ENCODE peak calls at places on chromosomes 7 and 10, in nine cellular contexts. One of them, this sample, is unnamed.
A peak's percentile ranks its signal among the peaks of the same experiment; 100 is the strongest.

GRCh38 chr10:67098460-67098859 is 172.6 kb downstream of the LRRTM3 start:
- DNase-seq in NCI-H1105 treated with DMSO at 0.1 percent for 48 hours: no peak
- DNase-seq in hypothalamus: no peak
- DNase-seq in central memory CD8-positive, alpha-beta T cell: no peak
- DNase-seq in coronary artery: no peak
- DNase-seq in stimulated activated CD8-positive, alpha-beta memory T cell treated with anti-CD3 and anti-CD28 coated beads, Interleukin-4, amount 100 ng/mL, for 4 hours: no peak
- DNase-seq in NCI-H446 treated with DMSO at 0.1 percent for 48 hours: no peak
- DNase-seq in choroid plexus epithelial cell: no peak
- DNase-seq in spleen: no peak
- DNase-seq in this sample: no peak

GRCh38 chr7:131149429-131149774 is 178.3 kb upstream of the MKLN1 start:
- DNase-seq in NCI-H1105 treated with DMSO at 0.1 percent for 48 hours: no peak
- DNase-seq in NCI-H446 treated with DMSO at 0.1 percent for 48 hours: no peak
- DNase-seq in choroid plexus epithelial cell: no peak
- DNase-seq in hypothalamus: no peak
- DNase-seq in central memory CD8-positive, alpha-beta T cell: no peak
- DNase-seq in spleen: no peak
- DNase-seq in stimulated activated CD8-positive, alpha-beta memory T cell treated with anti-CD3 and anti-CD28 coated beads, Interleukin-4, amount 100 ng/mL, for 4 hours: no peak
- DNase-seq in coronary artery: no peak
- DNase-seq in this sample: no peak

GRCh38 chr10:131737543-131738395 is 163.0 kb upstream of the PPP2R2D start:
- DNase-seq in choroid plexus epithelial cell: no peak
- DNase-seq in coronary artery: no peak
- DNase-seq in NCI-H446 treated with DMSO at 0.1 percent for 48 hours: no peak
- DNase-seq in spleen: peak; percentile 63
- DNase-seq in NCI-H1105 treated with DMSO at 0.1 percent for 48 hours: no peak
- DNase-seq in stimulated activated CD8-positive, alpha-beta memory T cell treated with anti-CD3 and anti-CD28 coated beads, Interleukin-4, amount 100 ng/mL, for 4 hours: no peak
- DNase-seq in hypothalamus: no peak
- DNase-seq in central memory CD8-positive, alpha-beta T cell: no peak
- DNase-seq in this sample: no peak

GRCh38 chr7:108200326-108200725 is 70.2 kb upstream of the LAMB4 start:
- DNase-seq in central memory CD8-positive, alpha-beta T cell: no peak
- DNase-seq in coronary artery: no peak
- DNase-seq in choroid plexus epithelial cell: no peak
- DNase-seq in hypothalamus: no peak
- DNase-seq in NCI-H446 treated with DMSO at 0.1 percent for 48 hours: no peak
- DNase-seq in stimulated activated CD8-positive, alpha-beta memory T cell treated with anti-CD3 and anti-CD28 coated beads, Interleukin-4, amount 100 ng/mL, for 4 hours: no peak
- DNase-seq in NCI-H1105 treated with DMSO at 0.1 percent for 48 hours: no peak
- DNase-seq in spleen: no peak
- DNase-seq in this sample: no peak

GRCh38 chr7:28729685-28730084 is 228.4 kb downstream of the TRIL start:
- DNase-seq in hypothalamus: no peak
- DNase-seq in coronary artery: no peak
- DNase-seq in NCI-H1105 treated with DMSO at 0.1 percent for 48 hours: no peak
- DNase-seq in choroid plexus epithelial cell: peak; percentile 52
- DNase-seq in spleen: no peak
- DNase-seq in stimulated activated CD8-positive, alpha-beta memory T cell treated with anti-CD3 and anti-CD28 coated beads, Interleukin-4, amount 100 ng/mL, for 4 hours: no peak
- DNase-seq in central memory CD8-positive, alpha-beta T cell: no peak
- DNase-seq in NCI-H446 treated with DMSO at 0.1 percent for 48 hours: no peak
- DNase-seq in this sample: no peak

GRCh38 chr7:69018200-69018599 is 580.1 kb upstream of the AUTS2 start:
- DNase-seq in choroid plexus epithelial cell: peak; percentile 5
- DNase-seq in central memory CD8-positive, alpha-beta T cell: no peak
- DNase-seq in spleen: no peak
- DNase-seq in stimulated activated CD8-positive, alpha-beta memory T cell treated with anti-CD3 and anti-CD28 coated beads, Interleukin-4, amount 100 ng/mL, for 4 hours: no peak
- DNase-seq in NCI-H446 treated with DMSO at 0.1 percent for 48 hours: no peak
- DNase-seq in NCI-H1105 treated with DMSO at 0.1 percent for 48 hours: no peak
- DNase-seq in coronary artery: no peak
- DNase-seq in hypothalamus: no peak
- DNase-seq in this sample: no peak

GRCh38 chr10:76433161-76434005 is 1002.0 kb downstream of the LRMDA start:
- DNase-seq in NCI-H446 treated with DMSO at 0.1 percent for 48 hours: no peak
- DNase-seq in coronary artery: no peak
- DNase-seq in hypothalamus: no peak
- DNase-seq in choroid plexus epithelial cell: no peak
- DNase-seq in NCI-H1105 treated with DMSO at 0.1 percent for 48 hours: peak; percentile 94
- DNase-seq in spleen: no peak
- DNase-seq in stimulated activated CD8-positive, alpha-beta memory T cell treated with anti-CD3 and anti-CD28 coated beads, Interleukin-4, amount 100 ng/mL, for 4 hours: no peak
- DNase-seq in central memory CD8-positive, alpha-beta T cell: no peak
- DNase-seq in this sample: no peak

GRCh38 chr7:151015967-151016366 is 8.3 kb downstream of the ATG9B start:
- DNase-seq in NCI-H1105 treated with DMSO at 0.1 percent for 48 hours: no peak
- DNase-seq in hypothalamus: no peak
- DNase-seq in coronary artery: no peak
- DNase-seq in stimulated activated CD8-positive, alpha-beta memory T cell treated with anti-CD3 and anti-CD28 coated beads, Interleukin-4, amount 100 ng/mL, for 4 hours: no peak
- DNase-seq in central memory CD8-positive, alpha-beta T cell: no peak
- DNase-seq in choroid plexus epithelial cell: no peak
- DNase-seq in NCI-H446 treated with DMSO at 0.1 percent for 48 hours: no peak
- DNase-seq in spleen: no peak
- DNase-seq in this sample: no peak

GRCh38 chr10:98404571-98405396 is 10.2 kb downstream of the PYROXD2 start:
- DNase-seq in central memory CD8-positive, alpha-beta T cell: no peak
- DNase-seq in NCI-H446 treated with DMSO at 0.1 percent for 48 hours: no peak
- DNase-seq in NCI-H1105 treated with DMSO at 0.1 percent for 48 hours: no peak
- DNase-seq in stimulated activated CD8-positive, alpha-beta memory T cell treated with anti-CD3 and anti-CD28 coated beads, Interleukin-4, amount 100 ng/mL, for 4 hours: no peak
- DNase-seq in coronary artery: no peak
- DNase-seq in choroid plexus epithelial cell: peak; percentile 56
- DNase-seq in hypothalamus: no peak
- DNase-seq in spleen: no peak
- DNase-seq in this sample: no peak

GRCh38 chr7:73688288-73688687 is 4.9 kb downstream of the BUD23 start:
- DNase-seq in NCI-H1105 treated with DMSO at 0.1 percent for 48 hours: no peak
- DNase-seq in spleen: no peak
- DNase-seq in coronary artery: no peak
- DNase-seq in hypothalamus: no peak
- DNase-seq in choroid plexus epithelial cell: no peak
- DNase-seq in central memory CD8-positive, alpha-beta T cell: no peak
- DNase-seq in stimulated activated CD8-positive, alpha-beta memory T cell treated with anti-CD3 and anti-CD28 coated beads, Interleukin-4, amount 100 ng/mL, for 4 hours: no peak
- DNase-seq in NCI-H446 treated with DMSO at 0.1 percent for 48 hours: no peak
- DNase-seq in this sample: no peak

GRCh38 chr10:101354584-101355070 is 662 bp downstream of the BTRC start:
- DNase-seq in stimulated activated CD8-positive, alpha-beta memory T cell treated with anti-CD3 and anti-CD28 coated beads, Interleukin-4, amount 100 ng/mL, for 4 hours: no peak
- DNase-seq in hypothalamus: no peak
- DNase-seq in NCI-H446 treated with DMSO at 0.1 percent for 48 hours: no peak
- DNase-seq in NCI-H1105 treated with DMSO at 0.1 percent for 48 hours: no peak
- DNase-seq in coronary artery: no peak
- DNase-seq in spleen: no peak
- DNase-seq in central memory CD8-positive, alpha-beta T cell: no peak
- DNase-seq in choroid plexus epithelial cell: no peak
- DNase-seq in this sample: no peak

GRCh38 chr7:107435749-107436148 is 34.1 kb upstream of the GPR22 start:
- DNase-seq in NCI-H446 treated with DMSO at 0.1 percent for 48 hours: no peak
- DNase-seq in NCI-H1105 treated with DMSO at 0.1 percent for 48 hours: no peak
- DNase-seq in choroid plexus epithelial cell: no peak
- DNase-seq in central memory CD8-positive, alpha-beta T cell: no peak
- DNase-seq in spleen: no peak
- DNase-seq in stimulated activated CD8-positive, alpha-beta memory T cell treated with anti-CD3 and anti-CD28 coated beads, Interleukin-4, amount 100 ng/mL, for 4 hours: no peak
- DNase-seq in hypothalamus: no peak
- DNase-seq in coronary artery: no peak
- DNase-seq in this sample: no peak

GRCh38 chr7:97167749-97168148 is 50.3 kb downstream of the SDHAF3 start:
- DNase-seq in coronary artery: no peak
- DNase-seq in hypothalamus: no peak
- DNase-seq in NCI-H1105 treated with DMSO at 0.1 percent for 48 hours: no peak
- DNase-seq in spleen: no peak
- DNase-seq in NCI-H446 treated with DMSO at 0.1 percent for 48 hours: no peak
- DNase-seq in central memory CD8-positive, alpha-beta T cell: no peak
- DNase-seq in choroid plexus epithelial cell: no peak
- DNase-seq in stimulated activated CD8-positive, alpha-beta memory T cell treated with anti-CD3 and anti-CD28 coated beads, Interleukin-4, amount 100 ng/mL, for 4 hours: no peak
- DNase-seq in this sample: no peak

GRCh38 chr10:98638920-98639319 is 192.2 kb upstream of the HPS1 start:
- DNase-seq in spleen: no peak
- DNase-seq in NCI-H446 treated with DMSO at 0.1 percent for 48 hours: no peak
- DNase-seq in hypothalamus: no peak
- DNase-seq in stimulated activated CD8-positive, alpha-beta memory T cell treated with anti-CD3 and anti-CD28 coated beads, Interleukin-4, amount 100 ng/mL, for 4 hours: no peak
- DNase-seq in NCI-H1105 treated with DMSO at 0.1 percent for 48 hours: no peak
- DNase-seq in choroid plexus epithelial cell: no peak
- DNase-seq in coronary artery: no peak
- DNase-seq in central memory CD8-positive, alpha-beta T cell: no peak
- DNase-seq in this sample: no peak

GRCh38 chr7:82105463-82105862 is 335.6 kb upstream of the HGF start:
- DNase-seq in hypothalamus: no peak
- DNase-seq in coronary artery: no peak
- DNase-seq in choroid plexus epithelial cell: peak; percentile 78
- DNase-seq in spleen: no peak
- DNase-seq in NCI-H446 treated with DMSO at 0.1 percent for 48 hours: peak; percentile 45
- DNase-seq in central memory CD8-positive, alpha-beta T cell: no peak
- DNase-seq in stimulated activated CD8-positive, alpha-beta memory T cell treated with anti-CD3 and anti-CD28 coated beads, Interleukin-4, amount 100 ng/mL, for 4 hours: no peak
- DNase-seq in NCI-H1105 treated with DMSO at 0.1 percent for 48 hours: no peak
- DNase-seq in this sample: no peak

GRCh38 chr10:13865758-13866491 is 279.2 kb downstream of the PRPF18 start:
- DNase-seq in NCI-H1105 treated with DMSO at 0.1 percent for 48 hours: no peak
- DNase-seq in coronary artery: no peak
- DNase-seq in NCI-H446 treated with DMSO at 0.1 percent for 48 hours: no peak
- DNase-seq in stimulated activated CD8-positive, alpha-beta memory T cell treated with anti-CD3 and anti-CD28 coated beads, Interleukin-4, amount 100 ng/mL, for 4 hours: no peak
- DNase-seq in central memory CD8-positive, alpha-beta T cell: no peak
- DNase-seq in hypothalamus: no peak
- DNase-seq in spleen: no peak
- DNase-seq in choroid plexus epithelial cell: peak; percentile 69
- DNase-seq in this sample: no peak

GRCh38 chr7:152897401-152897800 is 137.8 kb downstream of the ACTR3B start:
- DNase-seq in NCI-H1105 treated with DMSO at 0.1 percent for 48 hours: no peak
- DNase-seq in hypothalamus: no peak
- DNase-seq in spleen: peak; percentile 53
- DNase-seq in coronary artery: no peak
- DNase-seq in stimulated activated CD8-positive, alpha-beta memory T cell treated with anti-CD3 and anti-CD28 coated beads, Interleukin-4, amount 100 ng/mL, for 4 hours: no peak
- DNase-seq in choroid plexus epithelial cell: no peak
- DNase-seq in NCI-H446 treated with DMSO at 0.1 percent for 48 hours: no peak
- DNase-seq in central memory CD8-positive, alpha-beta T cell: no peak
- DNase-seq in this sample: no peak

GRCh38 chr10:81847675-81848074 is 27.3 kb upstream of the NRG3 start:
- DNase-seq in spleen: no peak
- DNase-seq in coronary artery: no peak
- DNase-seq in NCI-H446 treated with DMSO at 0.1 percent for 48 hours: no peak
- DNase-seq in hypothalamus: no peak
- DNase-seq in stimulated activated CD8-positive, alpha-beta memory T cell treated with anti-CD3 and anti-CD28 coated beads, Interleukin-4, amount 100 ng/mL, for 4 hours: no peak
- DNase-seq in central memory CD8-positive, alpha-beta T cell: no peak
- DNase-seq in choroid plexus epithelial cell: no peak
- DNase-seq in NCI-H1105 treated with DMSO at 0.1 percent for 48 hours: no peak
- DNase-seq in this sample: no peak

GRCh38 chr7:44394636-44395035 is 69.2 kb upstream of the CAMK2B start:
- DNase-seq in NCI-H1105 treated with DMSO at 0.1 percent for 48 hours: peak; percentile 49
- DNase-seq in hypothalamus: no peak
- DNase-seq in central memory CD8-positive, alpha-beta T cell: no peak
- DNase-seq in coronary artery: peak; percentile 40
- DNase-seq in choroid plexus epithelial cell: no peak
- DNase-seq in spleen: no peak
- DNase-seq in NCI-H446 treated with DMSO at 0.1 percent for 48 hours: no peak
- DNase-seq in stimulated activated CD8-positive, alpha-beta memory T cell treated with anti-CD3 and anti-CD28 coated beads, Interleukin-4, amount 100 ng/mL, for 4 hours: no peak
- DNase-seq in this sample: no peak

GRCh38 chr7:13904689-13905088 is 84.8 kb downstream of the ETV1 start:
- DNase-seq in central memory CD8-positive, alpha-beta T cell: no peak
- DNase-seq in hypothalamus: no peak
- DNase-seq in NCI-H1105 treated with DMSO at 0.1 percent for 48 hours: no peak
- DNase-seq in NCI-H446 treated with DMSO at 0.1 percent for 48 hours: no peak
- DNase-seq in spleen: no peak
- DNase-seq in choroid plexus epithelial cell: peak; percentile 69
- DNase-seq in stimulated activated CD8-positive, alpha-beta memory T cell treated with anti-CD3 and anti-CD28 coated beads, Interleukin-4, amount 100 ng/mL, for 4 hours: no peak
- DNase-seq in coronary artery: no peak
- DNase-seq in this sample: no peak

GRCh38 chr7:158531661-158532060 is 56.0 kb downstream of the PTPRN2 start:
- DNase-seq in hypothalamus: no peak
- DNase-seq in NCI-H446 treated with DMSO at 0.1 percent for 48 hours: no peak
- DNase-seq in NCI-H1105 treated with DMSO at 0.1 percent for 48 hours: peak; percentile 8
- DNase-seq in spleen: no peak
- DNase-seq in choroid plexus epithelial cell: no peak
- DNase-seq in central memory CD8-positive, alpha-beta T cell: no peak
- DNase-seq in stimulated activated CD8-positive, alpha-beta memory T cell treated with anti-CD3 and anti-CD28 coated beads, Interleukin-4, amount 100 ng/mL, for 4 hours: no peak
- DNase-seq in coronary artery: no peak
- DNase-seq in this sample: no peak

GRCh38 chr10:58457761-58458616 is 54.7 kb upstream of the BICC1 start:
- DNase-seq in choroid plexus epithelial cell: peak; percentile 86
- DNase-seq in spleen: no peak
- DNase-seq in NCI-H1105 treated with DMSO at 0.1 percent for 48 hours: no peak
- DNase-seq in hypothalamus: no peak
- DNase-seq in NCI-H446 treated with DMSO at 0.1 percent for 48 hours: no peak
- DNase-seq in stimulated activated CD8-positive, alpha-beta memory T cell treated with anti-CD3 and anti-CD28 coated beads, Interleukin-4, amount 100 ng/mL, for 4 hours: no peak
- DNase-seq in coronary artery: no peak
- DNase-seq in central memory CD8-positive, alpha-beta T cell: no peak
- DNase-seq in this sample: no peak

GRCh38 chr7:83469491-83469890 is 179.4 kb downstream of the SEMA3E start:
- DNase-seq in NCI-H1105 treated with DMSO at 0.1 percent for 48 hours: no peak
- DNase-seq in hypothalamus: no peak
- DNase-seq in spleen: no peak
- DNase-seq in NCI-H446 treated with DMSO at 0.1 percent for 48 hours: no peak
- DNase-seq in central memory CD8-positive, alpha-beta T cell: no peak
- DNase-seq in choroid plexus epithelial cell: no peak
- DNase-seq in coronary artery: no peak
- DNase-seq in stimulated activated CD8-positive, alpha-beta memory T cell treated with anti-CD3 and anti-CD28 coated beads, Interleukin-4, amount 100 ng/mL, for 4 hours: no peak
- DNase-seq in this sample: no peak

GRCh38 chr7:93175219-93175618 is 27.0 kb upstream of the SAMD9L start:
- DNase-seq in NCI-H1105 treated with DMSO at 0.1 percent for 48 hours: no peak
- DNase-seq in stimulated activated CD8-positive, alpha-beta memory T cell treated with anti-CD3 and anti-CD28 coated beads, Interleukin-4, amount 100 ng/mL, for 4 hours: no peak
- DNase-seq in coronary artery: no peak
- DNase-seq in hypothalamus: no peak
- DNase-seq in spleen: no peak
- DNase-seq in choroid plexus epithelial cell: no peak
- DNase-seq in NCI-H446 treated with DMSO at 0.1 percent for 48 hours: no peak
- DNase-seq in central memory CD8-positive, alpha-beta T cell: no peak
- DNase-seq in this sample: no peak